ENCODE peak calls at places on chromosomes 13 and 19, in eight cellular contexts. One of them, this sample, is unnamed.

GRCh38 chr13:27794921-27795717 is 2.8 kb downstream of the GSX1 start:
- DNase-seq in mucosa of descending colon: no peak
- DNase-seq in epithelial cell of proximal tubule: no peak
- DNase-seq in lung: no peak
- DNase-seq in IMR-90: no peak
- DNase-seq in colonic mucosa: no peak
- DNase-seq in A549: no peak
- DNase-seq in heart right ventricle: no peak
- DNase-seq in this sample: no peak

GRCh38 chr19:8109890-8110662 is 39.3 kb downstream of the FBN3 start:
- DNase-seq in epithelial cell of proximal tubule: no peak
- DNase-seq in lung: no peak
- DNase-seq in colonic mucosa: no peak
- DNase-seq in A549: no peak
- DNase-seq in mucosa of descending colon: no peak
- DNase-seq in heart right ventricle: no peak
- DNase-seq in IMR-90: no peak
- DNase-seq in this sample: no peak

GRCh38 chr19:17997969-17998826 is 9.8 kb upstream of the ARRDC2 start:
- DNase-seq in epithelial cell of proximal tubule: no peak
- DNase-seq in IMR-90: peak; percentile 24
- DNase-seq in A549: peak; percentile 86
- DNase-seq in lung: no peak
- DNase-seq in mucosa of descending colon: no peak
- DNase-seq in heart right ventricle: no peak
- DNase-seq in colonic mucosa: no peak
- DNase-seq in this sample: no peak

GRCh38 chr19:18223860-18224524 is 2.2 kb downstream of the PDE4C start:
- DNase-seq in epithelial cell of proximal tubule: no peak
- DNase-seq in IMR-90: no peak
- DNase-seq in heart right ventricle: peak; percentile 64
- DNase-seq in A549: peak; percentile 79
- DNase-seq in lung: no peak
- DNase-seq in mucosa of descending colon: peak; percentile 47
- DNase-seq in colonic mucosa: peak; percentile 63
- DNase-seq in this sample: no peak

GRCh38 chr13:100525453-100526298 is 62.9 kb downstream of the GGACT start:
- DNase-seq in colonic mucosa: no peak
- DNase-seq in lung: no peak
- DNase-seq in mucosa of descending colon: no peak
- DNase-seq in IMR-90: no peak
- DNase-seq in heart right ventricle: no peak
- DNase-seq in A549: no peak
- DNase-seq in epithelial cell of proximal tubule: no peak
- DNase-seq in this sample: no peak

GRCh38 chr13:110261166-110262081 is 45.5 kb downstream of the COL4A1 start:
- DNase-seq in colonic mucosa: no peak
- DNase-seq in heart right ventricle: no peak
- DNase-seq in A549: no peak
- DNase-seq in epithelial cell of proximal tubule: no peak
- DNase-seq in lung: no peak
- DNase-seq in IMR-90: no peak
- DNase-seq in mucosa of descending colon: no peak
- DNase-seq in this sample: no peak

GRCh38 chr19:5694167-5694951 is 4.3 kb downstream of the RPL36 start:
- DNase-seq in lung: no peak
- DNase-seq in A549: no peak
- DNase-seq in colonic mucosa: no peak
- DNase-seq in IMR-90: no peak
- DNase-seq in mucosa of descending colon: no peak
- DNase-seq in epithelial cell of proximal tubule: no peak
- DNase-seq in heart right ventricle: no peak
- DNase-seq in this sample: no peak

GRCh38 chr19:12994701-12995595 is at the start of gene NFIX:
- DNase-seq in heart right ventricle: peak; percentile 78
- DNase-seq in A549: no peak
- DNase-seq in colonic mucosa: peak; percentile 71
- DNase-seq in IMR-90: peak; percentile 39
- DNase-seq in mucosa of descending colon: peak; percentile 80
- DNase-seq in lung: peak; percentile 75
- DNase-seq in epithelial cell of proximal tubule: no peak
- DNase-seq in this sample: no peak

GRCh38 chr19:35248310-35249145 is at the start of gene LSR:
- DNase-seq in lung: peak; percentile 90
- DNase-seq in IMR-90: no peak
- DNase-seq in mucosa of descending colon: peak; percentile 93
- DNase-seq in colonic mucosa: peak; percentile 92
- DNase-seq in A549: peak; percentile 61
- DNase-seq in epithelial cell of proximal tubule: peak; percentile 54
- DNase-seq in heart right ventricle: no peak
- DNase-seq in this sample: no peak

GRCh38 chr19:22140356-22140755 is 56.4 kb downstream of the ZNF676 start:
- DNase-seq in epithelial cell of proximal tubule: no peak
- DNase-seq in mucosa of descending colon: no peak
- DNase-seq in A549: no peak
- DNase-seq in IMR-90: no peak
- DNase-seq in heart right ventricle: no peak
- DNase-seq in lung: no peak
- DNase-seq in colonic mucosa: no peak
- DNase-seq in this sample: no peak

GRCh38 chr19:33304760-33305647 is 2.7 kb upstream of the CEBPA start:
- DNase-seq in lung: peak; percentile 79
- DNase-seq in epithelial cell of proximal tubule: no peak
- DNase-seq in heart right ventricle: no peak
- DNase-seq in IMR-90: no peak
- DNase-seq in mucosa of descending colon: peak; percentile 88
- DNase-seq in A549: peak; percentile 44
- DNase-seq in colonic mucosa: peak; percentile 91
- DNase-seq in this sample: no peak

GRCh38 chr13:112828082-112828699 is 138.4 kb downstream of the ATP11A start:
- DNase-seq in colonic mucosa: no peak
- DNase-seq in mucosa of descending colon: no peak
- DNase-seq in epithelial cell of proximal tubule: no peak
- DNase-seq in A549: no peak
- DNase-seq in lung: no peak
- DNase-seq in heart right ventricle: no peak
- DNase-seq in IMR-90: no peak
- DNase-seq in this sample: no peak

DNA sequence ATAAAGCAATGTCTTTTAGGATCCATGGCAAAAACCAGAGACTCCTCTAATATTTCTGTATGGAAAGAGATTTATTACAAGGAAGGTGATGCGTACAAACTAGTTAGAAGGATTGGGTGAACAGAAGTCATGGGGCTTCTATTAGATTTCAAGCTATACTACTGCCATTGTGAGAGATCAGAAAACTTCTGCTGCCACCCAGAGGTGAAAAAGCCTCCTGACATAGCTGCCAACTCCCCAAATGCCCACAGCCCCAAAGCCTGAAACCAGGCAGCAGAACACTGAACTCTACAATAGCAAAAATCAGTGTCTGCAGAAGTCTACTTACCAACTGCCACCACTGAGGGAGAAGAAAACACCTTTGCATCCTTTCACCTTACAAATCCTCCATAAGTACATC is 379.0 kb upstream of the MIR17HG start:
- DNase-seq in A549: peak; percentile 44
- DNase-seq in colonic mucosa: no peak
- DNase-seq in lung: no peak
- DNase-seq in IMR-90: no peak
- DNase-seq in epithelial cell of proximal tubule: no peak
- DNase-seq in heart right ventricle: no peak
- DNase-seq in mucosa of descending colon: no peak
- DNase-seq in this sample: no peak
- TF ChIP-seq CTCF in A549: peak; percentile 65
- TF ChIP-seq CTCF in colonic mucosa: no peak
- TF ChIP-seq CTCF in lung: no peak
- TF ChIP-seq CTCF in IMR-90: no peak
- TF ChIP-seq CTCF in epithelial cell of proximal tubule: peak; percentile 84
- TF ChIP-seq CTCF in heart right ventricle: peak; percentile 19
- TF ChIP-seq CTCF in mucosa of descending colon: no peak
- TF ChIP-seq CTCF in this sample: no peak

GRCh38 chr19:44757057-44757734 is 8.7 kb downstream of the BCL3 start:
- DNase-seq in IMR-90: peak; percentile 73
- DNase-seq in A549: no peak
- DNase-seq in colonic mucosa: no peak
- DNase-seq in mucosa of descending colon: no peak
- DNase-seq in heart right ventricle: peak; percentile 79
- DNase-seq in lung: no peak
- DNase-seq in epithelial cell of proximal tubule: no peak
- DNase-seq in this sample: no peak
- H3K4me3 ChIP-seq in IMR-90: peak overlapping the region; percentile 7
- H3K4me3 ChIP-seq in A549: no peak overlapping the region
- H3K4me3 ChIP-seq in colonic mucosa: peak overlapping the region; percentile 28
- H3K4me3 ChIP-seq in mucosa of descending colon: no peak overlapping the region
- H3K4me3 ChIP-seq in heart right ventricle: peak overlapping the region; percentile 38
- H3K4me3 ChIP-seq in lung: peak overlapping the region; percentile 18
- H3K4me3 ChIP-seq in epithelial cell of proximal tubule: no peak overlapping the region
- H3K4me3 ChIP-seq in this sample: peak overlapping the region; percentile 59

GRCh38 chr13:40664100-40665060 is 2.1 kb downstream of the FOXO1 start:
- DNase-seq in heart right ventricle: peak; percentile 87
- DNase-seq in colonic mucosa: peak; percentile 87
- DNase-seq in mucosa of descending colon: peak; percentile 89
- DNase-seq in A549: peak; percentile 46
- DNase-seq in epithelial cell of proximal tubule: no peak
- DNase-seq in IMR-90: no peak
- DNase-seq in lung: peak; percentile 78
- DNase-seq in this sample: no peak
- TF ChIP-seq CTCF in heart right ventricle: no peak
- TF ChIP-seq CTCF in colonic mucosa: no peak
- TF ChIP-seq CTCF in mucosa of descending colon: no peak
- TF ChIP-seq CTCF in A549: no peak
- TF ChIP-seq CTCF in epithelial cell of proximal tubule: no peak
- TF ChIP-seq CTCF in IMR-90: no peak
- TF ChIP-seq CTCF in lung: no peak
- TF ChIP-seq CTCF in this sample: no peak

DNA sequence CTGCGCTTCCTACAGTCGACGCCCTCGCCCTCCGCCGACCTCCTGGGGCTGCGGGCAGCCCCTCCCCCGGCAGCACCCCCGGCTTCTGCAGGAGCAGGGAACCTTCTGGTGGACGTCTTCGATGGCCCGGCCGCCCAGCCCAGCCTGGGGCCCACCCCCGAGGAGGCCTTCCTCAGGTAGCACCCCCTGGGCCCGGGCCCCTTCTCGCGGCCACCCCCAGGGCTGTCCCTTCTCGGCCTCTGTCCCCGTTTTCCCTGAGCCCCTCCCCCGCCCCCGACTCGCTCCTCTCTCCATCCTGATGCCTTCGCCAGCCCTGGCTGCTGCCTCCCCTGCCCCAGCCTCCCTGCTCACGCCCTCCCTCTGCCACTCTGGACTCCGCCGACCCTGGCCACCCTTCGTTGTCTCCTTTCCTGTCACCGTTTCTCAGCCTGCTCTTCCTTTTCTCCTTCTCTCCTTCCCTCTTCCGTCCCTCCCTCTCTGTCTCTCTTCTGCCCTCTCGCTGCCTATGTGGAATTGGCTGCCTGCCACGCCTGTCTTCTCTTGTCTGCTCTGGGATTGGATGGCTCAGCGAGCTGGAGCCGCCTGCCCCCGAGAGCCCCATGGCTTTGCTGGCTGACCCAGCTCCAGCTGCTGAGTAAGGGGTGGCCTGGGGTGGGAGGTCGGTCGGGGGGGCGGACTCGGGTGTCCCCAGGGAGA is 11.0 kb downstream of the FUZ start:
- DNase-seq in lung: peak; percentile 62
- DNase-seq in colonic mucosa: peak; percentile 79
- DNase-seq in A549: peak; percentile 77
- DNase-seq in IMR-90: peak; percentile 86
- DNase-seq in heart right ventricle: peak; percentile 91
- DNase-seq in epithelial cell of proximal tubule: no peak
- DNase-seq in mucosa of descending colon: peak; percentile 74
- DNase-seq in this sample: no peak
- H3K4me3 ChIP-seq in lung: no peak overlapping the region
- H3K4me3 ChIP-seq in colonic mucosa: peak overlapping the region; percentile 19
- H3K4me3 ChIP-seq in A549: no peak overlapping the region
- H3K4me3 ChIP-seq in IMR-90: peak overlapping the region; percentile 48
- H3K4me3 ChIP-seq in heart right ventricle: peak overlapping the region; percentile 24
- H3K4me3 ChIP-seq in epithelial cell of proximal tubule: peak overlapping the region; percentile 14
- H3K4me3 ChIP-seq in mucosa of descending colon: no peak overlapping the region
- H3K4me3 ChIP-seq in this sample: peak overlapping the region; percentile 59